ENCODE peak calls at places on chromosomes 7 and 10, in ten cellular contexts. H is CD8-positive, alpha-beta memory T cell; Z is frontal cortex; T is stimulated activated naive CD4-positive, alpha-beta T cell treated with Interleukin-2 at 50 U/mL for 16 hours; E is GM12891; O is activated T-cell treated with anti-CD3 and anti-CD28 coated beads, Interleukin-2, amount 50 U/mL, for 48 hours; Q is retina; K is Panc1; R is stimulated activated CD4-positive, alpha-beta T cell treated with anti-CD3 and anti-CD28 coated beads, Interleukin-1b, Interleukin-23, amount 100 ng/mL, for 1 hour; D is body of pancreas. C is an unnamed sample.
A peak's percentile ranks its signal among the peaks of the same experiment; 100 is the strongest.

GRCh38 chr10:12321641-12322040 is 27.7 kb upstream of the CAMK1D start:
- DNase-seq in H (no peak), Z (no peak), T (no peak), E (no peak), O (no peak), Q (no peak), K (no peak), R (no peak), D (no peak), C (no peak)

GRCh38 chr7:53350241-53350640 is 314.8 kb downstream of the POM121L12 start:
- DNase-seq in H (no peak), Z (no peak), T (no peak), E (no peak), O (peak; percentile 19), Q (peak; percentile 28), K (no peak), R (no peak), D (peak; percentile 3), C (no peak)

GRCh38 chr10:76245951-76246495 is 814.6 kb downstream of the LRMDA start:
- DNase-seq in H (no peak), Z (no peak), T (no peak), E (no peak), O (no peak), Q (no peak), K (no peak), R (no peak), D (no peak), C (no peak)

GRCh38 chr10:101783736-101784118 is 481 bp upstream of the NPM3 start:
- DNase-seq in H (no peak), Z (no peak), T (no peak), E (no peak), O (peak; percentile 26), Q (no peak), K (no peak), R (no peak), D (no peak), C (no peak)

GRCh38 chr10:132133449-132134291 is 53.1 kb upstream of the DPYSL4 start:
- DNase-seq in H (peak; percentile 38), Z (no peak), T (no peak), E (no peak), O (no peak), Q (no peak), K (no peak), R (no peak), D (no peak), C (no peak)

GRCh38 chr10:1978593-1978992 is 241.3 kb upstream of the ADARB2 start:
- DNase-seq in H (no peak), Z (no peak), T (no peak), E (no peak), O (no peak), Q (no peak), K (no peak), R (no peak), D (no peak), C (no peak)

GRCh38 chr10:97757471-97757870 is 14.3 kb downstream of the SFRP5 start:
- DNase-seq in H (no peak), Z (no peak), T (no peak), E (no peak), O (no peak), Q (no peak), K (no peak), R (no peak), D (no peak), C (no peak)

GRCh38 chr10:29595146-29595545 is 39.6 kb downstream of the SVIL start:
- DNase-seq in H (no peak), Z (no peak), T (no peak), E (no peak), O (no peak), Q (no peak), K (no peak), R (no peak), D (no peak), C (no peak)

GRCh38 chr7:73451780-73452398 is 18.3 kb downstream of the FZD9 start:
- DNase-seq in H (no peak), Z (peak; percentile 63), T (no peak), E (no peak), O (no peak), Q (peak; percentile 54), K (peak; percentile 68), R (no peak), D (peak; percentile 58), C (peak; percentile 56)

GRCh38 chr10:63208981-63209380 is 75.9 kb downstream of the NRBF2 start:
- DNase-seq in H (no peak), Z (no peak), T (no peak), E (no peak), O (no peak), Q (no peak), K (no peak), R (no peak), D (no peak), C (no peak)

GRCh38 chr7:113768256-113768847 is 150.5 kb downstream of the PPP1R3A start:
- DNase-seq in H (no peak), Z (no peak), T (no peak), E (no peak), O (no peak), Q (no peak), K (no peak), R (no peak), D (no peak), C (no peak)

GRCh38 chr10:52965489-52965888 is 192.9 kb upstream of the MBL2 start:
- DNase-seq in H (no peak), Z (no peak), T (no peak), E (no peak), O (no peak), Q (no peak), K (no peak), R (no peak), D (no peak), C (no peak)

GRCh38 chr7:75737856-75738603 is 711 bp downstream of the HIP1 start:
- DNase-seq in H (peak; percentile 47), Z (no peak), T (no peak), E (no peak), O (no peak), Q (no peak), K (no peak), R (no peak), D (no peak), C (no peak)

GRCh38 chr10:129744134-129744895 is 219.8 kb downstream of the EBF3 start:
- DNase-seq in H (no peak), Z (no peak), T (no peak), E (no peak), O (no peak), Q (no peak), K (no peak), R (no peak), D (no peak), C (no peak)

GRCh38 chr7:131189488-131189887 is 138.2 kb upstream of the MKLN1 start:
- DNase-seq in H (no peak), Z (no peak), T (peak; percentile 11), E (no peak), O (no peak), Q (no peak), K (no peak), R (no peak), D (no peak), C (no peak)

GRCh38 chr10:4352566-4352961 is 473.4 kb upstream of the AKR1E2 start:
- DNase-seq in H (no peak), Z (no peak), T (no peak), E (no peak), O (no peak), Q (peak; percentile 47), K (no peak), R (no peak), D (peak; percentile 57), C (no peak)

GRCh38 chr7:17033245-17033644 is 151.5 kb upstream of the AGR3 start:
- DNase-seq in H (no peak), Z (no peak), T (no peak), E (no peak), O (no peak), Q (no peak), K (no peak), R (no peak), D (peak; percentile 23), C (no peak)

GRCh38 chr7:38321515-38321944 is 48.1 kb upstream of the TARP start:
- DNase-seq in H (no peak), Z (no peak), T (no peak), E (no peak), O (no peak), Q (no peak), K (no peak), R (no peak), D (peak; percentile 27), C (no peak)

GRCh38 chr10:554182-554848 is 135.2 kb downstream of the DIP2C start:
- DNase-seq in H (no peak), Z (no peak), T (no peak), E (no peak), O (no peak), Q (no peak), K (no peak), R (no peak), D (no peak), C (peak; percentile 34)

GRCh38 chr10:48501806-48502771 is 102.8 kb downstream of the ARHGAP22 start:
- DNase-seq in H (no peak), Z (no peak), T (no peak), E (no peak), O (no peak), Q (no peak), K (no peak), R (no peak), D (no peak), C (no peak)

GRCh38 chr7:29189743-29190201 is 4.8 kb upstream of the CHN2 start:
- DNase-seq in H (peak; percentile 80), Z (peak; percentile 48), T (peak; percentile 5), E (peak; percentile 32), O (peak; percentile 72), Q (peak; percentile 82), K (peak; percentile 10), R (peak; percentile 17), D (peak; percentile 80), C (no peak)

GRCh38 chr10:19654576-19654975 is 161.7 kb upstream of the PLXDC2 start:
- DNase-seq in H (no peak), Z (no peak), T (no peak), E (no peak), O (no peak), Q (no peak), K (no peak), R (no peak), D (no peak), C (no peak)

GRCh38 chr7:102165136-102165535 is 121.5 kb upstream of the SH2B2 start:
- DNase-seq in H (no peak), Z (no peak), T (no peak), E (no peak), O (no peak), Q (no peak), K (no peak), R (no peak), D (no peak), C (no peak)

GRCh38 chr7:18831943-18832342 is 285.5 kb downstream of the TWIST1 start:
- DNase-seq in H (no peak), Z (no peak), T (no peak), E (no peak), O (no peak), Q (no peak), K (no peak), R (no peak), D (no peak), C (no peak)

GRCh38 chr10:91908358-91909177 is 718 bp downstream of the FGFBP3 start:
- DNase-seq in H (peak; percentile 77), Z (peak; percentile 69), T (peak; percentile 70), E (peak; percentile 73), O (peak; percentile 80), Q (peak; percentile 95), K (peak; percentile 87), R (peak; percentile 53), D (peak; percentile 85), C (no peak)

GRCh38 chr7:18768256-18768655 is 272.7 kb downstream of the HDAC9 start:
- DNase-seq in H (no peak), Z (no peak), T (no peak), E (no peak), O (no peak), Q (no peak), K (no peak), R (no peak), D (no peak), C (no peak)

GRCh38 chr7:95960706-95961244 is 188.4 kb downstream of the DYNC1I1 start:
- DNase-seq in H (no peak), Z (no peak), T (no peak), E (no peak), O (no peak), Q (no peak), K (no peak), R (no peak), D (no peak), C (no peak)

GRCh38 chr7:158638001-158638400 is 50.4 kb upstream of the PTPRN2 start:
- DNase-seq in H (no peak), Z (no peak), T (no peak), E (no peak), O (no peak), Q (no peak), K (no peak), R (no peak), D (no peak), C (no peak)